ENCODE peak calls at places on chromosomes 3 and 15, in nine cellular contexts. R, V, H, E, I, U, Z, B and N are unnamed samples.

GRCh38 chr3:74145277-74145676 is 469.2 kb downstream of the CNTN3 start:
- DNase-seq in I (no peak), U (no peak), E (no peak), R (no peak), V (no peak), H (no peak), B (no peak), Z (no peak), N (no peak)

GRCh38 chr3:56921573-56922571 is 120.1 kb upstream of the ARHGEF3 start:
- DNase-seq in H (peak), R (no peak), V (no peak), E (no peak), U (peak), Z (no peak), I (no peak), B (no peak), N (no peak)

GRCh38 chr3:62587579-62588031 is 214.3 kb upstream of the FEZF2 start:
- DNase-seq in V (peak), Z (no peak), B (no peak), R (peak), I (no peak), H (peak), U (no peak), E (no peak), N (peak)

GRCh38 chr3:68148471-68148870 is 494.1 kb upstream of the SUCLG2 start:
- DNase-seq in I (no peak), E (no peak), H (no peak), B (no peak), V (no peak), Z (no peak), U (no peak), R (no peak), N (no peak)

GRCh38 chr3:64627471-64628321 is 60.1 kb downstream of the ADAMTS9 start:
- DNase-seq in R (no peak), U (no peak), I (no peak), E (no peak), Z (no peak), V (peak), B (no peak), H (peak), N (peak)

GRCh38 chr3:43372809-43373587 is 86.7 kb downstream of the SNRK start:
- DNase-seq in Z (no peak), U (no peak), R (no peak), H (no peak), B (no peak), I (no peak), V (no peak), E (no peak), N (no peak)

GRCh38 chr3:52777959-52778805 is 783 bp downstream of the ITIH1 start:
- DNase-seq in I (peak), U (no peak), E (no peak), V (no peak), R (no peak), B (no peak), Z (no peak), H (no peak), N (no peak)

GRCh38 chr3:9500108-9501050 is 53.2 kb downstream of the LHFPL4 start:
- DNase-seq in H (peak), V (peak), I (peak), B (no peak), R (peak), Z (no peak), U (peak), E (peak), N (peak)

GRCh38 chr15:39798382-39798781 is 15.7 kb upstream of the FSIP1 start:
- DNase-seq in Z (no peak), E (no peak), R (no peak), V (no peak), H (no peak), U (no peak), I (no peak), B (no peak), N (no peak)

GRCh38 chr3:69086133-69086722 is 1.5 kb downstream of the ARL6IP5 start:
- DNase-seq in V (peak), B (peak), I (peak), Z (peak), U (peak), E (peak), H (peak), R (peak), N (peak)

GRCh38 chr15:31456329-31457060 is 129.9 kb downstream of the KLF13 start:
- DNase-seq in E (no peak), V (no peak), U (no peak), I (peak), H (no peak), Z (peak), R (no peak), B (no peak), N (no peak)

GRCh38 chr15:43748376-43748775 is 2.1 kb downstream of the PDIA3 start:
- DNase-seq in B (no peak), H (peak), V (peak), E (no peak), Z (no peak), R (no peak), U (no peak), I (no peak), N (no peak)

GRCh38 chr15:50227076-50227475 is 38.5 kb downstream of the HDC start:
- DNase-seq in U (no peak), H (peak), E (no peak), I (no peak), V (no peak), B (no peak), R (no peak), Z (no peak), N (no peak)

GRCh38 chr3:58495101-58495500 is 3.2 kb downstream of the KCTD6 start:
- DNase-seq in I (no peak), H (peak), E (no peak), R (no peak), B (no peak), V (no peak), Z (no peak), U (no peak), N (no peak)

DNA sequence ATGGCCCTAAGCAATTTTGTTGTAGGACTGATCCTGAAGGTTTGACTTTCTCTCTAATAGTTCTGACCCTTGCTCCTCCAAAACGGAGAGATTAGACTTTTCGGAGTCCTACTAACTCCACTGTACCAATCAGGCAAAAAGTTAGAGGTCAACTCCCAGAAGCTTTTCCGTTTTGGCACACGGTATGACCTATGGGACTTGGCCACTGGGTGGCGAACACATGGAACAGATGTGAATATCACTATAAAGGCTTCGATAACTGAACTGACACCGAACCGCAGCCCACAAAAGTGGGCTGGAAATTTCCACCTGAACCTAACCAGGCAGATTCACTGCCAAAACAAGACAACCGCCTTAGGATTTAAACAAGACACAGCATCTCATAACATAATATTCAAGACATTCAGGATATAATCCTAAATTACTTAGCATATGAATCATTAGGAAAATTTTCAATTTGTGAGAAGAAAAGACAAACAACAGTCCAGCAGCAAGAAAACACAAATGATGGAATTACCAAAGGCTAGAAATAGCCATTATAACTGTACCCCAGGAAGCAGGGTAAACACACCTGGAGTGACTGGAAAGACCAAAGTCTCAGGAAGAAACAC is 12.2 kb upstream of the TM2D3 start:
- DNase-seq in Z (no peak), U (no peak), E (no peak), H (peak), R (no peak), V (peak), B (no peak), I (no peak), N (no peak)
- TF ChIP-seq CTCF in Z (no peak), U (no peak), E (no peak), H (peak), R (peak), V (peak), B (no peak), I (no peak), N (peak)

GRCh38 chr3:100042144-100042543 is 72.2 kb downstream of the FILIP1L start:
- DNase-seq in Z (no peak), I (peak), B (no peak), U (no peak), H (peak), V (peak), E (no peak), R (peak), N (peak)

GRCh38 chr3:100043271-100043670 is 71.0 kb downstream of the FILIP1L start:
- DNase-seq in I (no peak), Z (no peak), R (no peak), V (no peak), E (no peak), U (no peak), B (no peak), H (no peak), N (no peak)

GRCh38 chr3:100042577-100042981 is 71.7 kb downstream of the FILIP1L start:
- DNase-seq in U (no peak), V (peak), H (peak), E (no peak), B (no peak), I (no peak), R (no peak), Z (no peak), N (no peak)

GRCh38 chr3:100045696-100046095 is 68.6 kb downstream of the FILIP1L start:
- DNase-seq in V (peak), B (peak), U (peak), I (peak), H (peak), Z (peak), E (no peak), R (no peak), N (no peak)

GRCh38 chr3:100044369-100044768 is 69.9 kb downstream of the FILIP1L start:
- DNase-seq in I (no peak), B (no peak), Z (no peak), E (no peak), U (no peak), V (no peak), H (no peak), R (no peak), N (no peak)
- H3K4me3 ChIP-seq in I (no peak), B (no peak), Z (no peak), E (no peak), U (no peak), V (no peak), H (no peak), R (no peak), N (no peak)

GRCh38 chr3:196547067-196547466 is 21.3 kb downstream of the WDR53 start:
- DNase-seq in U (no peak), B (no peak), E (no peak), Z (no peak), V (no peak), H (no peak), I (no peak), R (no peak), N (no peak)
- TF ChIP-seq CTCF in U (no peak), B (no peak), E (no peak), Z (no peak), V (no peak), H (no peak), I (no peak), R (no peak), N (no peak)

GRCh38 chr3:7305561-7305960 is 444.6 kb downstream of the GRM7 start:
- DNase-seq in U (no peak), H (no peak), Z (no peak), E (no peak), B (no peak), V (no peak), I (no peak), R (no peak), N (no peak)

GRCh38 chr3:7309707-7310106 is 448.8 kb downstream of the GRM7 start:
- DNase-seq in V (no peak), B (peak), R (no peak), I (peak), U (peak), Z (peak), E (peak), H (peak), N (no peak)

GRCh38 chr3:7307410-7307809 is 446.5 kb downstream of the GRM7 start:
- DNase-seq in H (no peak), U (no peak), V (no peak), I (no peak), Z (no peak), R (peak), B (no peak), E (no peak), N (no peak)

GRCh38 chr3:7306900-7307299 is 446.0 kb downstream of the GRM7 start:
- DNase-seq in H (no peak), Z (no peak), R (no peak), V (no peak), I (no peak), U (no peak), E (no peak), B (no peak), N (no peak)
- H3K4me3 ChIP-seq in H (no peak), Z (no peak), R (no peak), V (no peak), I (no peak), U (no peak), E (no peak), B (no peak), N (no peak)